ENCODE peak calls at places on chromosomes 6 and 20, in seven cellular contexts. One of them, this sample, is unnamed.

GRCh38 chr20:36493013-36493800 is 48.1 kb upstream of the MYL9 start:
- DNase-seq in heart right ventricle: no peak
- DNase-seq in nephron progenitor cell: no peak
- DNase-seq in CD8-positive, alpha-beta memory T cell: no peak
- DNase-seq in HuH-7: peak
- DNase-seq in T-helper 9 cell: no peak
- DNase-seq in fibroblast of the aortic adventitia: no peak
- DNase-seq in this sample: peak

GRCh38 chr6:149190228-149190831 is 127.2 kb upstream of the TAB2 start:
- DNase-seq in heart right ventricle: no peak
- DNase-seq in nephron progenitor cell: no peak
- DNase-seq in CD8-positive, alpha-beta memory T cell: peak
- DNase-seq in HuH-7: no peak
- DNase-seq in T-helper 9 cell: no peak
- DNase-seq in fibroblast of the aortic adventitia: peak
- DNase-seq in this sample: peak

GRCh38 chr6:35495258-35496035 is 1.4 kb downstream of the TEAD3 start:
- DNase-seq in heart right ventricle: no peak
- DNase-seq in nephron progenitor cell: no peak
- DNase-seq in CD8-positive, alpha-beta memory T cell: peak
- DNase-seq in HuH-7: no peak
- DNase-seq in T-helper 9 cell: no peak
- DNase-seq in fibroblast of the aortic adventitia: no peak
- DNase-seq in this sample: no peak

GRCh38 chr6:43978473-43979360 is 148.5 kb downstream of the MRPL14 start:
- DNase-seq in heart right ventricle: no peak
- DNase-seq in nephron progenitor cell: no peak
- DNase-seq in CD8-positive, alpha-beta memory T cell: no peak
- DNase-seq in HuH-7: no peak
- DNase-seq in T-helper 9 cell: no peak
- DNase-seq in fibroblast of the aortic adventitia: peak
- DNase-seq in this sample: peak

GRCh38 chr6:121934461-121934860 is 465.0 kb upstream of the HSF2 start:
- DNase-seq in heart right ventricle: no peak
- DNase-seq in nephron progenitor cell: no peak
- DNase-seq in CD8-positive, alpha-beta memory T cell: no peak
- DNase-seq in HuH-7: no peak
- DNase-seq in T-helper 9 cell: no peak
- DNase-seq in fibroblast of the aortic adventitia: no peak
- DNase-seq in this sample: no peak

GRCh38 chr6:135075018-135075417 is 20.4 kb upstream of the HBS1L start:
- DNase-seq in heart right ventricle: no peak
- DNase-seq in nephron progenitor cell: no peak
- DNase-seq in CD8-positive, alpha-beta memory T cell: no peak
- DNase-seq in HuH-7: no peak
- DNase-seq in T-helper 9 cell: no peak
- DNase-seq in fibroblast of the aortic adventitia: no peak
- DNase-seq in this sample: peak

GRCh38 chr20:34017610-34018009 is 23.9 kb downstream of the RALY start:
- DNase-seq in heart right ventricle: no peak
- DNase-seq in nephron progenitor cell: no peak
- DNase-seq in CD8-positive, alpha-beta memory T cell: no peak
- DNase-seq in HuH-7: no peak
- DNase-seq in T-helper 9 cell: no peak
- DNase-seq in fibroblast of the aortic adventitia: peak
- DNase-seq in this sample: no peak

GRCh38 chr6:116278853-116279231 is 888 bp downstream of the TSPYL1 start:
- DNase-seq in heart right ventricle: peak
- DNase-seq in nephron progenitor cell: peak
- DNase-seq in CD8-positive, alpha-beta memory T cell: no peak
- DNase-seq in HuH-7: no peak
- DNase-seq in T-helper 9 cell: peak
- DNase-seq in fibroblast of the aortic adventitia: peak
- DNase-seq in this sample: no peak

GRCh38 chr6:129893513-129894098 is 32.5 kb upstream of the TMEM244 start:
- DNase-seq in heart right ventricle: no peak
- DNase-seq in nephron progenitor cell: no peak
- DNase-seq in CD8-positive, alpha-beta memory T cell: no peak
- DNase-seq in HuH-7: no peak
- DNase-seq in T-helper 9 cell: no peak
- DNase-seq in fibroblast of the aortic adventitia: peak
- DNase-seq in this sample: no peak

GRCh38 chr6:89412071-89413005 is at the start of gene RRAGD:
- DNase-seq in heart right ventricle: peak
- DNase-seq in nephron progenitor cell: peak
- DNase-seq in CD8-positive, alpha-beta memory T cell: peak
- DNase-seq in HuH-7: peak
- DNase-seq in T-helper 9 cell: peak
- DNase-seq in fibroblast of the aortic adventitia: no peak
- DNase-seq in this sample: peak

GRCh38 chr6:112485813-112486212 is 138.7 kb downstream of the RFPL4B start:
- DNase-seq in heart right ventricle: no peak
- DNase-seq in nephron progenitor cell: no peak
- DNase-seq in CD8-positive, alpha-beta memory T cell: no peak
- DNase-seq in HuH-7: no peak
- DNase-seq in T-helper 9 cell: no peak
- DNase-seq in fibroblast of the aortic adventitia: peak
- DNase-seq in this sample: no peak

GRCh38 chr20:36377348-36378326 is 71.5 kb downstream of the DLGAP4 start:
- DNase-seq in heart right ventricle: no peak
- DNase-seq in nephron progenitor cell: no peak
- DNase-seq in CD8-positive, alpha-beta memory T cell: no peak
- DNase-seq in HuH-7: no peak
- DNase-seq in T-helper 9 cell: no peak
- DNase-seq in fibroblast of the aortic adventitia: no peak
- DNase-seq in this sample: peak

GRCh38 chr20:57200882-57201723 is 65.3 kb downstream of the BMP7 start:
- DNase-seq in heart right ventricle: no peak
- DNase-seq in nephron progenitor cell: no peak
- DNase-seq in CD8-positive, alpha-beta memory T cell: no peak
- DNase-seq in HuH-7: no peak
- DNase-seq in T-helper 9 cell: no peak
- DNase-seq in fibroblast of the aortic adventitia: no peak
- DNase-seq in this sample: no peak

GRCh38 chr20:38433304-38433972 is 1.7 kb downstream of the SNHG17 start:
- DNase-seq in heart right ventricle: no peak
- DNase-seq in nephron progenitor cell: no peak
- DNase-seq in CD8-positive, alpha-beta memory T cell: no peak
- DNase-seq in HuH-7: no peak
- DNase-seq in T-helper 9 cell: no peak
- DNase-seq in fibroblast of the aortic adventitia: no peak
- DNase-seq in this sample: no peak

GRCh38 chr20:33450867-33451266 is 7.3 kb upstream of the SNTA1 start:
- DNase-seq in heart right ventricle: no peak
- DNase-seq in nephron progenitor cell: no peak
- DNase-seq in CD8-positive, alpha-beta memory T cell: no peak
- DNase-seq in HuH-7: no peak
- DNase-seq in T-helper 9 cell: no peak
- DNase-seq in fibroblast of the aortic adventitia: no peak
- DNase-seq in this sample: no peak

GRCh38 chr6:140849441-140849840 is 1283.3 kb upstream of the GJE1 start:
- DNase-seq in heart right ventricle: no peak
- DNase-seq in nephron progenitor cell: no peak
- DNase-seq in CD8-positive, alpha-beta memory T cell: no peak
- DNase-seq in HuH-7: no peak
- DNase-seq in T-helper 9 cell: no peak
- DNase-seq in fibroblast of the aortic adventitia: peak
- DNase-seq in this sample: no peak

GRCh38 chr6:107574856-107575255 is 84.9 kb downstream of the SOBP start:
- DNase-seq in heart right ventricle: no peak
- DNase-seq in nephron progenitor cell: no peak
- DNase-seq in CD8-positive, alpha-beta memory T cell: no peak
- DNase-seq in HuH-7: no peak
- DNase-seq in T-helper 9 cell: no peak
- DNase-seq in fibroblast of the aortic adventitia: no peak
- DNase-seq in this sample: no peak

GRCh38 chr20:50191566-50192363 is 1.1 kb downstream of the CEBPB start:
- DNase-seq in heart right ventricle: peak
- DNase-seq in nephron progenitor cell: peak
- DNase-seq in CD8-positive, alpha-beta memory T cell: peak
- DNase-seq in HuH-7: no peak
- DNase-seq in T-helper 9 cell: peak
- DNase-seq in fibroblast of the aortic adventitia: peak
- DNase-seq in this sample: peak

GRCh38 chr6:125197795-125198269 is 44.3 kb downstream of the TPD52L1 start:
- DNase-seq in heart right ventricle: peak
- DNase-seq in nephron progenitor cell: peak
- DNase-seq in CD8-positive, alpha-beta memory T cell: no peak
- DNase-seq in HuH-7: no peak
- DNase-seq in T-helper 9 cell: no peak
- DNase-seq in fibroblast of the aortic adventitia: peak
- DNase-seq in this sample: no peak

GRCh38 chr6:158290659-158291058 is 21.6 kb upstream of the TULP4 start:
- DNase-seq in heart right ventricle: no peak
- DNase-seq in nephron progenitor cell: no peak
- DNase-seq in CD8-positive, alpha-beta memory T cell: peak
- DNase-seq in HuH-7: no peak
- DNase-seq in T-helper 9 cell: peak
- DNase-seq in fibroblast of the aortic adventitia: no peak
- DNase-seq in this sample: no peak

GRCh38 chr6:42727084-42727601 is 4.7 kb upstream of the PRPH2 start:
- DNase-seq in heart right ventricle: peak
- DNase-seq in nephron progenitor cell: no peak
- DNase-seq in CD8-positive, alpha-beta memory T cell: no peak
- DNase-seq in HuH-7: no peak
- DNase-seq in T-helper 9 cell: no peak
- DNase-seq in fibroblast of the aortic adventitia: no peak
- DNase-seq in this sample: peak

GRCh38 chr6:34131326-34132081 is 14.4 kb downstream of the GRM4 start:
- DNase-seq in heart right ventricle: no peak
- DNase-seq in nephron progenitor cell: no peak
- DNase-seq in CD8-positive, alpha-beta memory T cell: no peak
- DNase-seq in HuH-7: no peak
- DNase-seq in T-helper 9 cell: no peak
- DNase-seq in fibroblast of the aortic adventitia: no peak
- DNase-seq in this sample: peak

GRCh38 chr20:32139947-32140346 is 30.4 kb downstream of the TM9SF4 start:
- DNase-seq in heart right ventricle: no peak
- DNase-seq in nephron progenitor cell: no peak
- DNase-seq in CD8-positive, alpha-beta memory T cell: no peak
- DNase-seq in HuH-7: no peak
- DNase-seq in T-helper 9 cell: no peak
- DNase-seq in fibroblast of the aortic adventitia: no peak
- DNase-seq in this sample: no peak

GRCh38 chr20:37821691-37822655 is 81.0 kb upstream of the VSTM2L start:
- DNase-seq in heart right ventricle: no peak
- DNase-seq in nephron progenitor cell: no peak
- DNase-seq in CD8-positive, alpha-beta memory T cell: no peak
- DNase-seq in HuH-7: no peak
- DNase-seq in T-helper 9 cell: no peak
- DNase-seq in fibroblast of the aortic adventitia: peak
- DNase-seq in this sample: no peak

This sample was measured in H7.